ENCODE peak calls at places on chromosomes 11 and 22, in six cellular contexts. One of them, this sample, is unnamed.

GRCh38 chr11:27735281-27735680 is 35.0 kb upstream of the BDNF start:
- DNase-seq in OCI-LY7: no peak
- DNase-seq in uterus: no peak
- DNase-seq in AG09319: no peak
- DNase-seq in lower lobe of right lung: no peak
- DNase-seq in GM12865: no peak
- DNase-seq in this sample: no peak

GRCh38 chr11:5204787-5205186 is 4.3 kb upstream of the OR51V1 start:
- DNase-seq in GM12865: peak
- DNase-seq in lower lobe of right lung: no peak
- DNase-seq in AG09319: peak
- DNase-seq in OCI-LY7: peak
- DNase-seq in uterus: no peak
- DNase-seq in this sample: no peak

GRCh38 chr11:898540-899190 is 11.9 kb downstream of the CHID1 start:
- DNase-seq in uterus: no peak
- DNase-seq in OCI-LY7: no peak
- DNase-seq in lower lobe of right lung: no peak
- DNase-seq in GM12865: no peak
- DNase-seq in AG09319: no peak
- DNase-seq in this sample: no peak

GRCh38 chr22:28237783-28238182 is 318.7 kb upstream of the PITPNB start:
- DNase-seq in GM12865: no peak
- DNase-seq in uterus: no peak
- DNase-seq in OCI-LY7: no peak
- DNase-seq in lower lobe of right lung: no peak
- DNase-seq in AG09319: no peak
- DNase-seq in this sample: no peak

GRCh38 chr11:81874627-81875026 is 859.0 kb downstream of the FAM181B start:
- DNase-seq in uterus: no peak
- DNase-seq in lower lobe of right lung: no peak
- DNase-seq in OCI-LY7: peak
- DNase-seq in AG09319: no peak
- DNase-seq in GM12865: peak
- DNase-seq in this sample: no peak

GRCh38 chr11:126495281-126495680 is 139.8 kb downstream of the ST3GAL4 start:
- DNase-seq in uterus: no peak
- DNase-seq in AG09319: no peak
- DNase-seq in GM12865: no peak
- DNase-seq in OCI-LY7: no peak
- DNase-seq in lower lobe of right lung: no peak
- DNase-seq in this sample: no peak

GRCh38 chr11:82859746-82860145 is 40.5 kb downstream of the PRCP start:
- DNase-seq in AG09319: no peak
- DNase-seq in OCI-LY7: no peak
- DNase-seq in uterus: no peak
- DNase-seq in lower lobe of right lung: no peak
- DNase-seq in GM12865: no peak
- DNase-seq in this sample: no peak

GRCh38 chr11:31702966-31703365 is 108.2 kb downstream of the PAX6 start:
- DNase-seq in uterus: no peak
- DNase-seq in OCI-LY7: no peak
- DNase-seq in GM12865: no peak
- DNase-seq in lower lobe of right lung: no peak
- DNase-seq in AG09319: no peak
- DNase-seq in this sample: no peak

GRCh38 chr22:26673485-26673884 is 16.1 kb downstream of the MIAT start:
- DNase-seq in AG09319: no peak
- DNase-seq in OCI-LY7: no peak
- DNase-seq in uterus: no peak
- DNase-seq in GM12865: peak
- DNase-seq in lower lobe of right lung: no peak
- DNase-seq in this sample: no peak

GRCh38 chr11:132347156-132348090 is 977.0 kb downstream of the NTM start:
- DNase-seq in lower lobe of right lung: no peak
- DNase-seq in AG09319: no peak
- DNase-seq in GM12865: peak
- DNase-seq in OCI-LY7: no peak
- DNase-seq in uterus: no peak
- DNase-seq in this sample: no peak

GRCh38 chr22:50260801-50261614 is 475 bp downstream of the MAPK12 start:
- DNase-seq in lower lobe of right lung: peak
- DNase-seq in GM12865: peak
- DNase-seq in OCI-LY7: peak
- DNase-seq in uterus: no peak
- DNase-seq in AG09319: no peak
- DNase-seq in this sample: no peak

GRCh38 chr11:76216536-76217326 is 10.4 kb upstream of the WNT11 start:
- DNase-seq in AG09319: no peak
- DNase-seq in lower lobe of right lung: peak
- DNase-seq in GM12865: no peak
- DNase-seq in OCI-LY7: no peak
- DNase-seq in uterus: no peak
- DNase-seq in this sample: no peak

GRCh38 chr11:134759314-134759713 is 347.3 kb upstream of the B3GAT1 start:
- DNase-seq in AG09319: no peak
- DNase-seq in uterus: no peak
- DNase-seq in lower lobe of right lung: no peak
- DNase-seq in GM12865: no peak
- DNase-seq in OCI-LY7: no peak
- DNase-seq in this sample: no peak

GRCh38 chr11:47514825-47515647 is 37.9 kb downstream of the CELF1 start:
- DNase-seq in lower lobe of right lung: no peak
- DNase-seq in OCI-LY7: no peak
- DNase-seq in GM12865: peak
- DNase-seq in AG09319: no peak
- DNase-seq in uterus: no peak
- DNase-seq in this sample: no peak

GRCh38 chr11:10379433-10379832 is 74.6 kb downstream of the ADM start:
- DNase-seq in lower lobe of right lung: no peak
- DNase-seq in OCI-LY7: no peak
- DNase-seq in AG09319: no peak
- DNase-seq in uterus: no peak
- DNase-seq in GM12865: no peak
- DNase-seq in this sample: no peak

GRCh38 chr11:27388869-27389268 is 25.9 kb upstream of the CCDC34 start:
- DNase-seq in uterus: no peak
- DNase-seq in GM12865: no peak
- DNase-seq in AG09319: no peak
- DNase-seq in lower lobe of right lung: no peak
- DNase-seq in OCI-LY7: no peak
- DNase-seq in this sample: no peak

GRCh38 chr11:130052556-130052955 is 17.1 kb upstream of the APLP2 start:
- DNase-seq in lower lobe of right lung: no peak
- DNase-seq in OCI-LY7: no peak
- DNase-seq in uterus: no peak
- DNase-seq in AG09319: no peak
- DNase-seq in GM12865: no peak
- DNase-seq in this sample: no peak

GRCh38 chr11:121614661-121615240 is 162.0 kb upstream of the SORL1-AS1 start:
- DNase-seq in uterus: no peak
- DNase-seq in AG09319: no peak
- DNase-seq in lower lobe of right lung: no peak
- DNase-seq in OCI-LY7: no peak
- DNase-seq in GM12865: no peak
- DNase-seq in this sample: no peak

GRCh38 chr11:97140885-97141494 is 751.2 kb downstream of the JRKL start:
- DNase-seq in lower lobe of right lung: no peak
- DNase-seq in uterus: no peak
- DNase-seq in OCI-LY7: peak
- DNase-seq in AG09319: no peak
- DNase-seq in GM12865: peak
- DNase-seq in this sample: no peak

GRCh38 chr11:41851743-41852142 is 392.3 kb upstream of the LRRC4C start:
- DNase-seq in GM12865: no peak
- DNase-seq in OCI-LY7: no peak
- DNase-seq in AG09319: no peak
- DNase-seq in lower lobe of right lung: no peak
- DNase-seq in uterus: no peak
- DNase-seq in this sample: no peak

GRCh38 chr11:78069465-78069864 is 5.8 kb downstream of the THRSP start:
- DNase-seq in lower lobe of right lung: no peak
- DNase-seq in GM12865: no peak
- DNase-seq in uterus: no peak
- DNase-seq in OCI-LY7: no peak
- DNase-seq in AG09319: no peak
- DNase-seq in this sample: no peak

GRCh38 chr11:132402056-132402684 is 1031.8 kb downstream of the NTM start:
- DNase-seq in lower lobe of right lung: no peak
- DNase-seq in AG09319: peak
- DNase-seq in OCI-LY7: no peak
- DNase-seq in GM12865: peak
- DNase-seq in uterus: no peak
- DNase-seq in this sample: no peak

DNA sequence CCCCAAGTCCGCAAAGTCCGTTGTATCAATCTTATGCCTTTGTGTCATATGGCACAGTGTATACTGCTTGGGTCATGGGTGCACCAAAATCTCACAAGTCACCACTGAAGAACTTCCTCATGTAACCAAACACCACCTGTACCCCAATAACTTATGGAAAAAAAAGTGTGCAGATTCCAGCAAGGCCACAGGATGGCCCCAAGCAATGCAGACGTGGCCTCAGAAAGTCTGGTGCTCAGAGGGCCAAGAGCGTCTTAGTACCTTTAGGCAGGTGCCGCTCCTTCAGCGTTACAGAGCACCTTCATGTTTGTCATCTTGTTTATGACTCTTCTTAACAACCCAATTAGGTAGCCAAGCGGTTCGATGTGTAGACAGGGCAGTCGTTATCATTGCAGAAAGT is 65.3 kb downstream of the PRDM11 start:
- DNase-seq in lower lobe of right lung: no peak
- DNase-seq in uterus: no peak
- DNase-seq in AG09319: no peak
- DNase-seq in OCI-LY7: no peak
- DNase-seq in GM12865: no peak
- DNase-seq in this sample: no peak
- TF ChIP-seq CTCF in lower lobe of right lung: no peak
- TF ChIP-seq CTCF in uterus: no peak
- TF ChIP-seq CTCF in AG09319: no peak
- TF ChIP-seq CTCF in OCI-LY7: peak
- TF ChIP-seq CTCF in GM12865: no peak
- TF ChIP-seq CTCF in this sample: no peak

GRCh38 chr11:119638851-119639250 is 90.1 kb downstream of the NECTIN1 start:
- DNase-seq in OCI-LY7: no peak
- DNase-seq in AG09319: no peak
- DNase-seq in lower lobe of right lung: no peak
- DNase-seq in GM12865: no peak
- DNase-seq in uterus: no peak
- DNase-seq in this sample: no peak

GRCh38 chr11:119635776-119636175 is 93.2 kb downstream of the NECTIN1 start:
- DNase-seq in GM12865: no peak
- DNase-seq in uterus: no peak
- DNase-seq in AG09319: no peak
- DNase-seq in OCI-LY7: no peak
- DNase-seq in lower lobe of right lung: no peak
- DNase-seq in this sample: no peak

GRCh38 chr11:119643212-119643877 is 85.7 kb downstream of the NECTIN1 start:
- DNase-seq in lower lobe of right lung: no peak
- DNase-seq in uterus: no peak
- DNase-seq in AG09319: no peak
- DNase-seq in GM12865: no peak
- DNase-seq in OCI-LY7: no peak
- DNase-seq in this sample: no peak

GRCh38 chr11:119641991-119642745 is 86.8 kb downstream of the NECTIN1 start:
- DNase-seq in AG09319: no peak
- DNase-seq in lower lobe of right lung: no peak
- DNase-seq in OCI-LY7: peak
- DNase-seq in GM12865: peak
- DNase-seq in uterus: no peak
- DNase-seq in this sample: no peak

DNA sequence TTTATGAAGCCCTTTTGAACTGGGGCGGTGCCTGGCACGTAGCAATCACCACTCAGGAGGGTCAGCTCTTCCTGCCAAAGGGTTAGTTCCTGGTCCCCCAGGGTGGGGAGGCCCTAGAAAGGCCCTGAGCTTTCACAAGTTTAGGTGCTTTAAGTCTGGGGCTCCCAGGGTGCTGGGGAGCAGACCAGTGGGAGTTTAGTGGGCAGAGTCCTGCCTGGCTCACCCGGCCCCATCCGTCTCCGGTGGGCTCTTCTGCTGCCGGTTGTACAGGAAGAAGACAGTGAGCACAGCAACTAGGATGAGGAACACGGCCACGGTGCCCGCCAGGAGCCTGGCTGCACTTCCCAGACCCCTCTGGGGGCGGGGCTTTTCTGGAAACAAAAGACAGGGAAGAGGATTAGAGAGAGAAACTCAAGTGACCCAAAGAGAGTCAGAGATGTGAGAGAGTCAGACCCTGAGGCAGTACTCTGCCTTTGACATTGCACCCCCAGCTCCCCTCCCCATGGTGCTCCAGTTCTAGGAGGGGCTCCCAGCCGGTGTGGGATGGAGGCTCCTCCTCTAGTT is 89.3 kb downstream of the NECTIN1 start:
- DNase-seq in lower lobe of right lung: no peak
- DNase-seq in uterus: no peak
- DNase-seq in GM12865: no peak
- DNase-seq in AG09319: no peak
- DNase-seq in OCI-LY7: no peak
- DNase-seq in this sample: no peak
- TF ChIP-seq CTCF in lower lobe of right lung: no peak
- TF ChIP-seq CTCF in uterus: no peak
- TF ChIP-seq CTCF in GM12865: no peak
- TF ChIP-seq CTCF in AG09319: no peak
- TF ChIP-seq CTCF in OCI-LY7: no peak
- TF ChIP-seq CTCF in this sample: no peak

GRCh38 chr11:123253909-123254308 is 58.9 kb upstream of the CLMP start:
- DNase-seq in lower lobe of right lung: no peak
- DNase-seq in AG09319: peak
- DNase-seq in OCI-LY7: no peak
- DNase-seq in GM12865: no peak
- DNase-seq in uterus: no peak
- DNase-seq in this sample: no peak

GRCh38 chr11:123250811-123251655 is 56.0 kb upstream of the CLMP start:
- DNase-seq in AG09319: no peak
- DNase-seq in uterus: no peak
- DNase-seq in OCI-LY7: no peak
- DNase-seq in GM12865: peak
- DNase-seq in lower lobe of right lung: no peak
- DNase-seq in this sample: no peak

GRCh38 chr11:123251656-123252344 is 56.8 kb upstream of the CLMP start:
- DNase-seq in OCI-LY7: no peak
- DNase-seq in GM12865: no peak
- DNase-seq in AG09319: no peak
- DNase-seq in lower lobe of right lung: no peak
- DNase-seq in uterus: peak
- DNase-seq in this sample: no peak

GRCh38 chr11:123254357-123254756 is 59.3 kb upstream of the CLMP start:
- DNase-seq in lower lobe of right lung: no peak
- DNase-seq in OCI-LY7: no peak
- DNase-seq in GM12865: no peak
- DNase-seq in AG09319: no peak
- DNase-seq in uterus: no peak
- DNase-seq in this sample: no peak

GRCh38 chr11:123253223-123253622 is 58.2 kb upstream of the CLMP start:
- DNase-seq in uterus: no peak
- DNase-seq in OCI-LY7: no peak
- DNase-seq in GM12865: no peak
- DNase-seq in AG09319: no peak
- DNase-seq in lower lobe of right lung: no peak
- DNase-seq in this sample: no peak
- TF ChIP-seq CTCF in uterus: no peak
- TF ChIP-seq CTCF in OCI-LY7: no peak
- TF ChIP-seq CTCF in GM12865: no peak
- TF ChIP-seq CTCF in AG09319: no peak
- TF ChIP-seq CTCF in lower lobe of right lung: no peak
- TF ChIP-seq CTCF in this sample: no peak

GRCh38 chr11:101323997-101324396 is 194.4 kb upstream of the PGR start:
- DNase-seq in uterus: no peak
- DNase-seq in lower lobe of right lung: no peak
- DNase-seq in AG09319: no peak
- DNase-seq in GM12865: peak
- DNase-seq in OCI-LY7: no peak
- DNase-seq in this sample: no peak
- TF ChIP-seq CTCF in uterus: no peak
- TF ChIP-seq CTCF in lower lobe of right lung: no peak
- TF ChIP-seq CTCF in AG09319: no peak
- TF ChIP-seq CTCF in GM12865: no peak
- TF ChIP-seq CTCF in OCI-LY7: peak
- TF ChIP-seq CTCF in this sample: no peak